ENCODE peak calls at places on chromosomes 5 and 9, in four cellular contexts. U is IMR-90, B is K562, P is GM12878. E is an unnamed sample.

GRCh38 chr5:146507428-146507827 is 8.6 kb downstream of the GPR151 start:
- DNase-seq in P (no peak), U (no peak), B (no peak), E (no peak)

GRCh38 chr5:6803981-6804550 is 90.8 kb downstream of the TENT4A start:
- DNase-seq in U (no peak), P (no peak), B (no peak), E (no peak)

GRCh38 chr5:157088342-157088990 is 20.4 kb downstream of the HAVCR2 start:
- DNase-seq in B (no peak), P (no peak), U (no peak), E (no peak)

GRCh38 chr5:67957374-67957773 is 258.2 kb upstream of the PIK3R1 start:
- DNase-seq in B (no peak), P (no peak), U (no peak), E (no peak)

GRCh38 chr5:73115399-73116051 is 4.8 kb upstream of the TMEM171 start:
- DNase-seq in P (no peak), U (peak; percentile 98), B (no peak), E (no peak)

GRCh38 chr9:106962615-106963363 is 99.8 kb downstream of the ZNF462 start:
- DNase-seq in B (no peak), U (no peak), P (no peak), E (peak; percentile 97)

GRCh38 chr5:166957763-166958162 is 1333.7 kb upstream of the WWC1 start:
- DNase-seq in P (no peak), B (no peak), U (no peak), E (no peak)

GRCh38 chr5:139021346-139021745 is 146.2 kb upstream of the LRRTM2 start:
- DNase-seq in U (no peak), B (no peak), P (no peak), E (no peak)

GRCh38 chr9:114900937-114901802 is 29.2 kb downstream of the TNFSF8 start:
- DNase-seq in B (no peak), U (peak; percentile 91), P (no peak), E (peak; percentile 65)

GRCh38 chr9:21027295-21027694 is 4.1 kb downstream of the HACD4 start:
- DNase-seq in U (peak; percentile 68), P (no peak), B (no peak), E (no peak)

GRCh38 chr9:107999890-108000289 is 510.3 kb upstream of the KLF4 start:
- DNase-seq in B (no peak), P (no peak), U (no peak), E (no peak)

GRCh38 chr9:80555782-80556325 is 984.1 kb downstream of the TLE4 start:
- DNase-seq in U (peak; percentile 18), B (no peak), P (no peak), E (no peak)

GRCh38 chr5:32320576-32320975 is 7.8 kb upstream of the MTMR12 start:
- DNase-seq in U (no peak), B (no peak), P (no peak), E (no peak)

GRCh38 chr5:34674226-34674625 is 18.1 kb downstream of the RAI14 start:
- DNase-seq in U (peak; percentile 98), B (no peak), P (no peak), E (no peak)

GRCh38 chr9:133284362-133284761 is 9.4 kb upstream of the ABO start:
- DNase-seq in P (no peak), U (no peak), B (no peak), E (no peak)

GRCh38 chr5:106097308-106097707 is 1573.4 kb downstream of the EFNA5 start:
- DNase-seq in P (no peak), U (peak; percentile 66), B (no peak), E (peak; percentile 53)

GRCh38 chr5:10424124-10424731 is 17.5 kb upstream of the ROPN1L start:
- DNase-seq in P (no peak), B (no peak), U (peak; percentile 44), E (peak; percentile 42)

GRCh38 chr9:81146684-81147337 is 542.5 kb downstream of the TLE1 start:
- DNase-seq in P (no peak), B (no peak), U (peak; percentile 69), E (no peak)

GRCh38 chr9:15155826-15156225 is 151.2 kb downstream of the TTC39B start:
- DNase-seq in U (no peak), B (no peak), P (no peak), E (peak; percentile 97)

GRCh38 chr9:114276908-114277821 is 45.7 kb upstream of the ORM1 start:
- DNase-seq in P (no peak), B (no peak), U (peak; percentile 98), E (peak; percentile 38)

GRCh38 chr9:126156898-126157297 is 169.7 kb upstream of the MVB12B start:
- DNase-seq in U (no peak), B (no peak), P (no peak), E (no peak)

GRCh38 chr5:14425581-14425980 is 156.0 kb upstream of the OTULINL start:
- DNase-seq in P (no peak), U (no peak), B (no peak), E (no peak)

GRCh38 chr5:23289162-23289561 is 218.2 kb upstream of the PRDM9 start:
- DNase-seq in P (no peak), U (no peak), B (no peak), E (no peak)

GRCh38 chr5:133123297-133123696 is 71.5 kb downstream of the HSPA4 start:
- DNase-seq in B (no peak), U (no peak), P (no peak), E (no peak)

GRCh38 chr5:180786398-180787005 is 16.1 kb downstream of the MGAT1 start:
- DNase-seq in U (no peak), P (no peak), B (no peak), E (peak; percentile 56)

GRCh38 chr5:41275813-41276512 is 62.6 kb upstream of the C6 start:
- DNase-seq in U (no peak), P (no peak), B (no peak), E (no peak)

GRCh38 chr9:99197987-99198386 is 23.8 kb downstream of the ALG2 start:
- DNase-seq in P (no peak), B (no peak), U (no peak), E (no peak)

GRCh38 chr5:144971067-144971850 is 800.6 kb downstream of the KCTD16 start:
- DNase-seq in U (no peak), B (no peak), P (no peak), E (no peak)

GRCh38 chr5:8851101-8851500 is 694.8 kb downstream of the SEMA5A start:
- DNase-seq in U (no peak), P (no peak), B (no peak), E (no peak)

GRCh38 chr9:36818965-36819870 is 214.8 kb downstream of the PAX5 start:
- DNase-seq in P (no peak), U (no peak), B (no peak), E (no peak)

GRCh38 chr5:30693326-30693725 is 500.2 kb upstream of the CDH6 start:
- DNase-seq in B (no peak), P (no peak), U (no peak), E (no peak)

GRCh38 chr9:92191801-92192200 is 76.6 kb upstream of the SPTLC1 start:
- DNase-seq in U (peak; percentile 59), B (no peak), P (no peak), E (no peak)

GRCh38 chr5:125484272-125485002 is 738.0 kb upstream of the ZNF608 start:
- DNase-seq in U (peak; percentile 93), B (no peak), P (no peak), E (peak; percentile 92)
- TF ChIP-seq FOS in U (no peak), B (no peak), P (no peak), E (peak; percentile 79)

DNA sequence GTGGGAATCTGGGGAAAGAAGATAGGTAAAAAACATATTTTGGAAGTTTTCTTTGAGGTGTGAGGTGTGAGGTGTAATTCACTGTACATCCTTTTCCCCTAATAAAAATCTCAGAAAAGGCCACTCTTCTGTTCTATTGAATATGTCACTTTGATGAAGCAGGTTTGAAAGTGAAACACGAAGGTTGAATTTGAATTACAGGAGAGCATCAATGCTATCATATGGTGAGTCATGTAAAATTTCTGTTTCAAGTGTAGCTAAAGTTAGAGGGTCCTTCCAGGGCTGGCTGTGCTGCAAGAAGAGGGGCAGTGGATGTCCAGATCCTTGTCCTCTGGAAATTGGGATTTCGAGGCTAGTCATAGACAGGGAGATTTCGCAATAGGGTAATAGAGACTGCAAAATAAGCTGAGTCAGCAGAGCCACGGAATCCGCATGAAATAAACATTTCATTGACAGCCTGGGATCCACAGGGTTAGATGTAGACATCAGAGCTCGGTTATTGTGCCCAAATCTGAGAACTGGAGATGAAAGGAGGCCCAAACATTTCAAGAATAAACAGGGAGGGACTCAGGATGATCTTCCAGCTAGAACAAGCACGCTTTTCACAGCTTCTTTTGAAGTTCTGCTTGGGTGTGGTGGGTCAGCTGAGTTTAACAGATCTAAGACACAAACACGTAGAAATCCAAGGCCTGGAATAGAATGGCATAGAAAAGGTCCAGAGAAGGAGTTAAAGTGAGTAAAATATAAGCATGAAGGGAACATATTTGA is 194.4 kb upstream of the CDKN2B start:
- DNase-seq in P (no peak), U (peak; percentile 54), B (no peak), E (no peak)
- TF ChIP-seq FOS in P (no peak), U (peak; percentile 26), B (no peak), E (no peak)

GRCh38 chr9:127570533-127571111 is 41.5 kb upstream of the STXBP1 start:
- DNase-seq in B (no peak), P (no peak), U (no peak), E (no peak)
- TF ChIP-seq FOS in B (no peak), P (no peak), U (no peak), E (no peak)

GRCh38 chr5:96146675-96147074 is 185.0 kb upstream of the ELL2 start:
- DNase-seq in B (peak; percentile 14), P (peak; percentile 27), U (peak; percentile 95), E (peak; percentile 6)
- TF ChIP-seq FOS in B (no peak), P (no peak), U (peak; percentile 54), E (no peak)

DNA sequence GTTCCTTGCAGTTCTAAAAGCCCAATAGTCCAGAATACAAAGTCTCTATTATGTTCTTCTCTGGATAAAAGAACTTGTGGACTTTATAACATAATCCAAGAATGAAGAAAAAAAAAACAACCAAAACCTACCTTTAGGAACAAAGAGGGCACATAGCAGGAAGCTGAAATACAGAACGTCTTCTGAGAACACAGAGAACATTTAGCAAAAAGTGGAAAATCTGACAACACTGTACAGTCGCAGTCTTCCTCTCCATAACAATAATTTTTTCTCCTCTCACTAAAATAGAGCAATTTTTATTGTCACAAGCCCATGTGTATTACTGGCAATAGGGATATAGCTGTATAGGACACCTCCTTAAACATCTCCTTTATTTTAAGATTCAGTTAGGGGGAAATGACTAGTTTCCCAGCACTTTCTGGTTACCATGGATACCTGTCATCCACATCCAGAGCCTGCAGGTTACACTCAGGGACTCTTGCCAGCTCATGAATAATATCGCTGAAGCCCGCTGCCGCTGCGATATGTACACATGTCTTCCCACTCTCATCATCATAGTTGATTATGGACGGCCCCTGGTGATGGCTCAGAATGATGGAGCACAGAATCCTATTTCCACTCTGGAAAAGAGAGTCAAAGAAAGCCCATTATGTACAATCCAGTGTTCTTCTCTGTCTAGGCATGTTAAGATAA is 106.5 kb downstream of the ANKRD55 start:
- DNase-seq in U (peak; percentile 86), P (no peak), B (no peak), E (peak; percentile 85)
- TF ChIP-seq FOS in U (no peak), P (no peak), B (no peak), E (peak; percentile 6)